ENCODE peak calls at places on chromosomes 13 and 19, in ten cellular contexts. Q is adrenal gland; J is nucleus accumbens; Y is ELR; I is stimulated activated CD8-positive, alpha-beta memory T cell treated with anti-CD3 and anti-CD28 coated beads, Interleukin-4, amount 100 ng/mL, for 1 hour; X is HS-27A; F is astrocyte of the spinal cord; B is iris pigment epithelial cell; G is stimulated activated CD4-positive, alpha-beta T cell treated with anti-CD3 and anti-CD28 coated beads, Interleukin-1b, Interleukin-23, amount 100 ng/mL, for 1 hour; P is activated naive CD4-positive, alpha-beta T cell treated with anti-CD3 and anti-CD28 coated beads, Interleukin-2, amount 50 U/mL, for 16 hours. H is an unnamed sample.

GRCh38 chr13:51396352-51396751 is 56.5 kb downstream of the INTS6 start:
- DNase-seq in Q (no peak), J (no peak), Y (no peak), I (no peak), X (no peak), F (peak), B (peak), G (no peak), P (no peak), H (no peak)

GRCh38 chr19:664913-665443 is 2.0 kb upstream of the RNF126 start:
- DNase-seq in Q (peak), J (peak), Y (peak), I (peak), X (no peak), F (peak), B (peak), G (peak), P (peak), H (peak)

GRCh38 chr19:13029893-13030292 is 34.6 kb downstream of the NFIX start:
- DNase-seq in Q (no peak), J (peak), Y (peak), I (no peak), X (no peak), F (no peak), B (no peak), G (no peak), P (no peak), H (no peak)

GRCh38 chr13:110137677-110138008 is 169.3 kb downstream of the COL4A1 start:
- DNase-seq in Q (peak), J (no peak), Y (peak), I (no peak), X (no peak), F (no peak), B (no peak), G (no peak), P (no peak), H (no peak)

GRCh38 chr19:16034180-16034579 is 42.1 kb upstream of the TPM4 start:
- DNase-seq in Q (no peak), J (no peak), Y (no peak), I (no peak), X (no peak), F (no peak), B (no peak), G (no peak), P (no peak), H (no peak)

GRCh38 chr19:3857449-3858003 is 11.3 kb downstream of the ZFR2 start:
- DNase-seq in Q (no peak), J (no peak), Y (no peak), I (no peak), X (no peak), F (no peak), B (no peak), G (no peak), P (no peak), H (no peak)

GRCh38 chr13:42652642-42653415 is 78.9 kb downstream of the TNFSF11 start:
- DNase-seq in Q (no peak), J (no peak), Y (no peak), I (no peak), X (no peak), F (no peak), B (no peak), G (no peak), P (no peak), H (peak)

GRCh38 chr19:3980353-3981251 is 4.7 kb downstream of the EEF2 start:
- DNase-seq in Q (no peak), J (no peak), Y (no peak), I (no peak), X (no peak), F (no peak), B (no peak), G (no peak), P (no peak), H (no peak)